ENCODE peak calls at places on chromosomes 3 and 15, in six cellular contexts. One of them, this sample, is unnamed.

GRCh38 chr3:130429069-130430023 is 83.9 kb downstream of the COL6A5 start:
- DNase-seq in HepG2: no peak
- DNase-seq in K562: no peak
- DNase-seq in A549: no peak
- DNase-seq in GM12878: no peak
- DNase-seq in H1: no peak
- DNase-seq in this sample: no peak

GRCh38 chr3:148791296-148791695 is 36.3 kb upstream of the CPB1 start:
- DNase-seq in HepG2: no peak
- DNase-seq in K562: no peak
- DNase-seq in A549: no peak
- DNase-seq in GM12878: no peak
- DNase-seq in H1: no peak
- DNase-seq in this sample: no peak

GRCh38 chr3:67418539-67419529 is 235.6 kb downstream of the SUCLG2 start:
- DNase-seq in HepG2: no peak
- DNase-seq in K562: no peak
- DNase-seq in A549: no peak
- DNase-seq in GM12878: no peak
- DNase-seq in H1: no peak
- DNase-seq in this sample: peak

GRCh38 chr3:190424478-190425439 is 24.9 kb downstream of the TMEM207 start:
- DNase-seq in HepG2: peak
- DNase-seq in K562: peak
- DNase-seq in A549: peak
- DNase-seq in GM12878: peak
- DNase-seq in H1: peak
- DNase-seq in this sample: peak

GRCh38 chr3:194281766-194282165 is 69.4 kb downstream of the CPN2 start:
- DNase-seq in HepG2: no peak
- DNase-seq in K562: no peak
- DNase-seq in A549: no peak
- DNase-seq in GM12878: no peak
- DNase-seq in H1: no peak
- DNase-seq in this sample: no peak

GRCh38 chr3:169286992-169287391 is 376.5 kb downstream of the MECOM start:
- DNase-seq in HepG2: no peak
- DNase-seq in K562: no peak
- DNase-seq in A549: no peak
- DNase-seq in GM12878: no peak
- DNase-seq in H1: no peak
- DNase-seq in this sample: no peak

GRCh38 chr3:89682556-89682955 is 575.1 kb downstream of the EPHA3 start:
- DNase-seq in HepG2: no peak
- DNase-seq in K562: no peak
- DNase-seq in A549: no peak
- DNase-seq in GM12878: no peak
- DNase-seq in H1: no peak
- DNase-seq in this sample: no peak

GRCh38 chr15:41930221-41930866 is 36.5 kb upstream of the SPTBN5 start:
- DNase-seq in HepG2: peak
- DNase-seq in K562: no peak
- DNase-seq in A549: peak
- DNase-seq in GM12878: peak
- DNase-seq in H1: no peak
- DNase-seq in this sample: peak

GRCh38 chr15:90970274-90970673 is 15.6 kb downstream of the RCCD1 start:
- DNase-seq in HepG2: no peak
- DNase-seq in K562: no peak
- DNase-seq in A549: no peak
- DNase-seq in GM12878: no peak
- DNase-seq in H1: no peak
- DNase-seq in this sample: no peak

GRCh38 chr3:43144811-43145490 is 39.1 kb upstream of the POMGNT2 start:
- DNase-seq in HepG2: no peak
- DNase-seq in K562: peak
- DNase-seq in A549: no peak
- DNase-seq in GM12878: no peak
- DNase-seq in H1: no peak
- DNase-seq in this sample: peak

GRCh38 chr3:179560791-179561190 is 1.9 kb upstream of the ACTL6A start:
- DNase-seq in HepG2: no peak
- DNase-seq in K562: no peak
- DNase-seq in A549: no peak
- DNase-seq in GM12878: no peak
- DNase-seq in H1: no peak
- DNase-seq in this sample: no peak

GRCh38 chr3:57966823-57967222 is 41.4 kb upstream of the FLNB start:
- DNase-seq in HepG2: no peak
- DNase-seq in K562: no peak
- DNase-seq in A549: no peak
- DNase-seq in GM12878: no peak
- DNase-seq in H1: no peak
- DNase-seq in this sample: peak

GRCh38 chr3:45137656-45138181 is 8.5 kb downstream of the CDCP1 start:
- DNase-seq in HepG2: no peak
- DNase-seq in K562: peak
- DNase-seq in A549: no peak
- DNase-seq in GM12878: no peak
- DNase-seq in H1: no peak
- DNase-seq in this sample: no peak
- TF ChIP-seq RFX5 in HepG2: no peak
- TF ChIP-seq RFX5 in K562: no peak
- TF ChIP-seq RFX5 in A549: no peak
- TF ChIP-seq RFX5 in GM12878: no peak
- TF ChIP-seq RFX5 in H1: no peak
- TF ChIP-seq RFX5 in this sample: no peak

GRCh38 chr3:186821429-186822367 is 15.4 kb upstream of the RFC4 start:
- DNase-seq in HepG2: peak
- DNase-seq in K562: peak
- DNase-seq in A549: peak
- DNase-seq in GM12878: no peak
- DNase-seq in H1: no peak
- DNase-seq in this sample: peak
- TF ChIP-seq RFX5 in HepG2: no peak
- TF ChIP-seq RFX5 in K562: no peak
- TF ChIP-seq RFX5 in A549: no peak
- TF ChIP-seq RFX5 in GM12878: no peak
- TF ChIP-seq RFX5 in H1: no peak
- TF ChIP-seq RFX5 in this sample: no peak

GRCh38 chr3:195757827-195758226 is 37.0 kb downstream of the MUC20 start:
- DNase-seq in HepG2: no peak
- DNase-seq in K562: no peak
- DNase-seq in A549: no peak
- DNase-seq in GM12878: no peak
- DNase-seq in H1: no peak
- DNase-seq in this sample: no peak

GRCh38 chr3:195756935-195757302 is 36.1 kb downstream of the MUC20 start:
- DNase-seq in HepG2: no peak
- DNase-seq in K562: no peak
- DNase-seq in A549: no peak
- DNase-seq in GM12878: no peak
- DNase-seq in H1: no peak
- DNase-seq in this sample: no peak

GRCh38 chr3:195758721-195759353 is 38.1 kb downstream of the MUC20 start:
- DNase-seq in HepG2: no peak
- DNase-seq in K562: no peak
- DNase-seq in A549: no peak
- DNase-seq in GM12878: no peak
- DNase-seq in H1: no peak
- DNase-seq in this sample: no peak

GRCh38 chr3:195755391-195755790 is 34.6 kb downstream of the MUC20 start:
- DNase-seq in HepG2: no peak
- DNase-seq in K562: no peak
- DNase-seq in A549: no peak
- DNase-seq in GM12878: no peak
- DNase-seq in H1: no peak
- DNase-seq in this sample: no peak

GRCh38 chr3:195757371-195757770 is 36.6 kb downstream of the MUC20 start:
- DNase-seq in HepG2: no peak
- DNase-seq in K562: no peak
- DNase-seq in A549: no peak
- DNase-seq in GM12878: no peak
- DNase-seq in H1: no peak
- DNase-seq in this sample: no peak
- TF ChIP-seq RFX5 in HepG2: no peak
- TF ChIP-seq RFX5 in K562: no peak
- TF ChIP-seq RFX5 in A549: no peak
- TF ChIP-seq RFX5 in GM12878: no peak
- TF ChIP-seq RFX5 in H1: no peak
- TF ChIP-seq RFX5 in this sample: no peak

GRCh38 chr3:14926592-14926991 is 20.8 kb upstream of the NR2C2 start:
- DNase-seq in HepG2: no peak
- DNase-seq in K562: no peak
- DNase-seq in A549: no peak
- DNase-seq in GM12878: no peak
- DNase-seq in H1: no peak
- DNase-seq in this sample: no peak
- TF ChIP-seq RFX5 in HepG2: no peak
- TF ChIP-seq RFX5 in K562: no peak
- TF ChIP-seq RFX5 in A549: no peak
- TF ChIP-seq RFX5 in GM12878: no peak
- TF ChIP-seq RFX5 in H1: no peak
- TF ChIP-seq RFX5 in this sample: no peak

GRCh38 chr3:70832035-70832795 is 519.8 kb upstream of the MDFIC2 start:
- DNase-seq in HepG2: no peak
- DNase-seq in K562: no peak
- DNase-seq in A549: no peak
- DNase-seq in GM12878: no peak
- DNase-seq in H1: no peak
- DNase-seq in this sample: peak
- TF ChIP-seq RFX5 in HepG2: no peak
- TF ChIP-seq RFX5 in K562: no peak
- TF ChIP-seq RFX5 in A549: no peak
- TF ChIP-seq RFX5 in GM12878: no peak
- TF ChIP-seq RFX5 in H1: no peak
- TF ChIP-seq RFX5 in this sample: no peak

GRCh38 chr3:136152963-136153362 is 43.2 kb downstream of the MSL2 start:
- DNase-seq in HepG2: no peak
- DNase-seq in K562: no peak
- DNase-seq in A549: no peak
- DNase-seq in GM12878: no peak
- DNase-seq in H1: no peak
- DNase-seq in this sample: no peak

GRCh38 chr3:136146981-136147729 is 49.0 kb downstream of the MSL2 start:
- DNase-seq in HepG2: peak
- DNase-seq in K562: no peak
- DNase-seq in A549: no peak
- DNase-seq in GM12878: no peak
- DNase-seq in H1: no peak
- DNase-seq in this sample: no peak

GRCh38 chr3:136152176-136152843 is 43.8 kb downstream of the MSL2 start:
- DNase-seq in HepG2: no peak
- DNase-seq in K562: no peak
- DNase-seq in A549: no peak
- DNase-seq in GM12878: no peak
- DNase-seq in H1: no peak
- DNase-seq in this sample: no peak

GRCh38 chr3:136151219-136151618 is 44.9 kb downstream of the MSL2 start:
- DNase-seq in HepG2: no peak
- DNase-seq in K562: no peak
- DNase-seq in A549: no peak
- DNase-seq in GM12878: no peak
- DNase-seq in H1: no peak
- DNase-seq in this sample: no peak

DNA sequence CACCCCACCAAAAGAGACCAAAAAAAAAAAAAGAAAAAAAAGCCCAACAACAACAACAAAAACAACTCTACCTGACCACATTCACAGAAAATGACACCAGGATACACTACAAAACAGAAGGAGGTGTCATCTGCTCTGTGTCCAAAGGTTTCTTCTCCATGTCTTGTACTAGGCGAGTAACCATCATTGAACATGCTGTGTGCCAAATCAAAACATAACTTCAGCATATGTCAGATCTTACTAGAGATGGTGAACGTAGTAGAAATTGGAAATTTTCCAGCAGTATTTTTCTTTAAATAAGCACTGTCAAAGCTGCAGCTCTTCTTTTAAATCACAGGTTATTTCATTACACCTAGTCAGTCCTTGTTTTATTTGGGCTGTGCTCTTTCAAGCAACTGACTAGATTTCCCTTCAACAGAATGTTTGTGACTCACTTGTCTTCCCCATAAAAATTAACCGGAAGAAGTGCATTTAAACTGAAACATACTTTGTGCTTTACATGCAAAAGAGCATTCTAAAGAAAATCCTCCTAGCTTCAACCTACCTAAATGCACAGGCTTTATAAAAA is 46.5 kb downstream of the MSL2 start:
- DNase-seq in HepG2: no peak
- DNase-seq in K562: no peak
- DNase-seq in A549: no peak
- DNase-seq in GM12878: no peak
- DNase-seq in H1: no peak
- DNase-seq in this sample: peak
- TF ChIP-seq RFX5 in HepG2: no peak
- TF ChIP-seq RFX5 in K562: no peak
- TF ChIP-seq RFX5 in A549: no peak
- TF ChIP-seq RFX5 in GM12878: no peak
- TF ChIP-seq RFX5 in H1: no peak
- TF ChIP-seq RFX5 in this sample: no peak